ENCODE peak calls at places on chromosomes 16 and 17, in five cellular contexts. S is CD8-positive, alpha-beta T cell; R is right lobe of liver; O is pancreas; G is aorta. H is an unnamed sample.

GRCh38 chr17:32267690-32268205 is 2.1 kb downstream of the RHBDL3 start:
- DNase-seq in S (no peak), G (no peak), R (no peak), O (no peak), H (no peak)

GRCh38 chr16:79848739-79849518 is 248.4 kb upstream of the MAF start:
- DNase-seq in S (no peak), O (no peak), R (no peak), G (no peak), H (no peak)

GRCh38 chr17:76161113-76161512 is 20.1 kb upstream of the FOXJ1 start:
- DNase-seq in O (no peak), R (no peak), G (no peak), S (no peak), H (no peak)

GRCh38 chr16:29909398-29909797 is 9.1 kb downstream of the ASPHD1 start:
- DNase-seq in G (no peak), O (no peak), S (no peak), R (no peak), H (no peak)

GRCh38 chr17:1074886-1075665 is 78.1 kb downstream of the TIMM22 start:
- DNase-seq in G (peak; percentile 23), O (no peak), R (no peak), S (no peak), H (no peak)

GRCh38 chr17:16463341-16464000 is 28.5 kb downstream of the LRRC75A start:
- DNase-seq in R (no peak), G (peak; percentile 67), S (no peak), O (peak; percentile 70), H (no peak)

GRCh38 chr17:68452724-68453290 is 4.5 kb downstream of the WIPI1 start:
- DNase-seq in S (no peak), R (no peak), G (no peak), O (no peak), H (no peak)

GRCh38 chr16:10839271-10839661 is 20.7 kb upstream of the TVP23A start:
- DNase-seq in S (no peak), G (no peak), O (peak; percentile 76), R (no peak), H (no peak)

GRCh38 chr16:46688101-46688656 is 799 bp downstream of the VPS35 start:
- DNase-seq in R (peak; percentile 58), G (peak; percentile 71), O (no peak), S (peak; percentile 29), H (no peak)

GRCh38 chr17:80636356-80637285 is 92.0 kb downstream of the RPTOR start:
- DNase-seq in R (no peak), S (no peak), O (no peak), G (no peak), H (no peak)

GRCh38 chr17:80964231-80964856 is 27.3 kb upstream of the CHMP6 start:
- DNase-seq in O (no peak), R (peak; percentile 42), S (no peak), G (no peak), H (no peak)

GRCh38 chr17:67422887-67423286 is 45.8 kb downstream of the PITPNC1 start:
- DNase-seq in G (no peak), R (no peak), O (no peak), S (no peak), H (no peak)

GRCh38 chr16:50858877-50859627 is 117.2 kb downstream of the CYLD start:
- DNase-seq in R (no peak), O (no peak), S (no peak), G (no peak), H (no peak)

GRCh38 chr16:85202631-85203461 is 90.6 kb upstream of the CIBAR2 start:
- DNase-seq in R (peak; percentile 61), G (peak; percentile 87), S (no peak), O (peak; percentile 79), H (no peak)

GRCh38 chr16:66569827-66570405 is 3.7 kb downstream of the CMTM1 start:
- DNase-seq in G (no peak), R (no peak), O (no peak), S (no peak), H (no peak)

GRCh38 chr17:36675786-36676185 is 74.4 kb downstream of the MRM1 start:
- DNase-seq in R (no peak), S (no peak), G (no peak), O (no peak), H (no peak)

GRCh38 chr16:35181422-35182030 is 1722.1 kb downstream of the TP53TG3F start:
- DNase-seq in R (no peak), G (no peak), O (no peak), S (no peak), H (no peak)

GRCh38 chr16:35184356-35184870 is 1725.0 kb downstream of the TP53TG3F start:
- DNase-seq in R (no peak), S (no peak), O (no peak), G (no peak), H (no peak)

GRCh38 chr16:35182043-35182677 is 1722.7 kb downstream of the TP53TG3F start:
- DNase-seq in R (no peak), O (no peak), S (no peak), G (no peak), H (no peak)

GRCh38 chr16:35182943-35183550 is 1723.6 kb downstream of the TP53TG3F start:
- DNase-seq in O (no peak), S (no peak), R (no peak), G (no peak), H (no peak)

DNA sequence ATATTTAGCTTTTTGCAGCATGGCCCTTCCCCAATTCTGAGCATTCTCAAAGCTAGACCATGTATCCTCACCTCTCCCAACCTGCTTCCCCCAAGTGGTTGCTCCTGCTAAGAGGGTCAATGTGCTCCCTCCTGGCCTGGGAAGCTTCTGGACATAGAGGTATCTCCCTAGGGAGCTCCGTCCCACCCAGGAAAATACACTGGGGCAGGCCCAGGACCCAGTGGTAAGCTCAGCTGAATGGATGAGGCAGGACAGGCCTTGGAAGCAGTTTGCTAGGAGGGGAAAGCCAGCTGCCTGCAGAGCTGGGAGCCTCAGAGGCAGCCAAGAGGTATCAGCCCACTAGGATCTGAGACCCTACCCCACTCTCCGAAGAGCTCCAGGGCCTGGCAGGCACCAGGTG is 1721.6 kb downstream of the TP53TG3F start:
- DNase-seq in R (no peak), S (no peak), G (no peak), O (no peak), H (no peak)
- H3K9me3 ChIP-seq in R (no peaks in the 10 kb centered on the region), S (no peaks in the 10 kb centered on the region), G (no peaks in the 10 kb centered on the region), O (no peaks in the 10 kb centered on the region), H (no peaks in the 10 kb centered on the region)

DNA sequence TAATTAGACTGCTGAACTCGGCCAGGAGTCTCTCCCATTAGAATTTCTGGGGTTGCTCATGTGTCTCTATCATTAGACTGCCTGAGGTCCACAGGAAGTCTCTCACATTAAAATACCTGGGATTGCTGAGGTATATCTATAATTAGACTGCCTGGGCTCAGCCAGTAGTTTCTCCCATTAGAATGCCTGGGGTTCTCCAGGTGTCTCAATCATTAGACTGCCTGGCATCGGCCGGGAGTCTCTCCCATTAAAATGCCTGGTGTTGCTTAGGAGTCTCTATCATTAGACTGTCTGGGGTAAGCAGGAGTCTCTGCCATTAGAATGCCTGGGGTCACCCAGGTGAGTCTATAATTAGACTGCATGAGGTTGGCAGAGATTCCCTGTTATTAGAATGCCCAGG is 2233.4 kb downstream of the TP53TG3F start:
- DNase-seq in G (no peak), S (no peak), O (no peak), R (no peak), H (no peak)
- H3K9me3 ChIP-seq in G (peaks cover 3% of the 10 kb centered on the region), S (no peaks in the 10 kb centered on the region), O (no peaks in the 10 kb centered on the region), R (no peaks in the 10 kb centered on the region), H (peaks cover 3% of the 10 kb centered on the region)

GRCh38 chr17:78790552-78790951 is 8.5 kb upstream of the CYTH1 start:
- DNase-seq in O (no peak), R (no peak), S (no peak), G (peak; percentile 36), H (no peak)
- H3K9me3 ChIP-seq in O (no peaks in the 10 kb centered on the region), R (no peaks in the 10 kb centered on the region), S (no peaks in the 10 kb centered on the region), G (no peaks in the 10 kb centered on the region), H (no peaks in the 10 kb centered on the region)

GRCh38 chr16:3388325-3388724 is 12.5 kb downstream of the ZSCAN32 start:
- DNase-seq in R (no peak), S (no peak), G (no peak), O (no peak), H (no peak)
- H3K9me3 ChIP-seq in R (no peaks in the 10 kb centered on the region), S (peaks cover 40% of the 10 kb centered on the region), G (peaks cover 37% of the 10 kb centered on the region), O (peaks cover 4% of the 10 kb centered on the region), H (peaks cover 43% of the 10 kb centered on the region)

GRCh38 chr16:31916056-31916488 is 42.5 kb downstream of the ZNF267 start:
- DNase-seq in R (no peak), O (no peak), S (no peak), G (no peak), H (no peak)
- H3K9me3 ChIP-seq in R (no peaks in the 10 kb centered on the region), O (peaks cover 41% of the 10 kb centered on the region), S (peaks cover 76% of the 10 kb centered on the region), G (peaks cover 22% of the 10 kb centered on the region), H (peaks cover 91% of the 10 kb centered on the region)

GRCh38 chr17:73783382-73783766 is 139.1 kb upstream of the SDK2 start:
- DNase-seq in S (no peak), O (no peak), G (no peak), R (no peak), H (no peak)
- H3K9me3 ChIP-seq in S (no peaks in the 10 kb centered on the region), O (no peaks in the 10 kb centered on the region), G (no peaks in the 10 kb centered on the region), R (no peaks in the 10 kb centered on the region), H (no peaks in the 10 kb centered on the region)

DNA sequence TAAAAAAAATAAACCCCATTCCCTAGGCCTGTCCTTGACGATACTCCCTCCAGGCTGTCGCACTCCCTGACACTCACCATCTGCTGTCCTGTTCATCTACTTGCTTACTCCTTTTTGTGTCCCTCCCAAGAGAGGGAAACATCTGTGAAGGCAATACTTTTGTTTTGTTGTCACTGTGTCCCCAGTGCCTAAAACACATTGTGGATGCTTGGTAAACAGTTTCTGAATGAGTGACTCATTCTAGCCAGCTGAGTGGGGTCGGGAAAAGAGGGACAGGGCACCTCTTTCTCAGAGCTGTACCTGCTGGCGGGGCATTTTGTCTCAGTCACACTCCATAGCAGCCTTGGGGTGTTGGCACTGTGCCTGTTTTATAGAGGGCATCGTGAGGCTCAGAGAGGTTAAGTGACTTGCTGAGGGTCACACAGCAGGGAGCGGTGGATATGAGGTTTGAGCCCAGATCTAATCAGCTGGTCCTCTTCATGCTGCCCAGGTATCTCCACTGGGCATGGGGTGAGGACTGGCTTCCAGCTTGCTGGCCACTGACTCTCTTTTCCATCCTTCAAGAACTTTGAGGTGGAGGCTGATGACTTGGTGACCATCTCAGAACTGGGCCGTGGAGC is 15.6 kb downstream of the MAP2K3 start:
- DNase-seq in S (no peak), G (no peak), O (no peak), R (no peak), H (no peak)
- H3K9me3 ChIP-seq in S (no peaks in the 10 kb centered on the region), G (no peaks in the 10 kb centered on the region), O (no peaks in the 10 kb centered on the region), R (no peaks in the 10 kb centered on the region), H (no peaks in the 10 kb centered on the region)

GRCh38 chr16:69069504-69069903 is 35.9 kb upstream of the HAS3 start:
- DNase-seq in O (no peak), G (no peak), S (no peak), R (no peak), H (no peak)

GRCh38 chr16:69071036-69071435 is 34.4 kb upstream of the HAS3 start:
- DNase-seq in S (no peak), O (no peak), R (no peak), G (no peak), H (no peak)

GRCh38 chr16:69072640-69072974 is 32.8 kb upstream of the HAS3 start:
- DNase-seq in G (no peak), O (no peak), R (no peak), S (no peak), H (no peak)

GRCh38 chr16:69077251-69077650 is 28.2 kb upstream of the HAS3 start:
- DNase-seq in O (no peak), G (no peak), S (no peak), R (no peak), H (no peak)

GRCh38 chr16:69073181-69073669 is 32.2 kb upstream of the HAS3 start:
- DNase-seq in G (no peak), S (no peak), R (no peak), O (peak; percentile 18), H (no peak)
- H3K9me3 ChIP-seq in G (no peaks in the 10 kb centered on the region), S (no peaks in the 10 kb centered on the region), R (no peaks in the 10 kb centered on the region), O (no peaks in the 10 kb centered on the region), H (no peaks in the 10 kb centered on the region)

GRCh38 chr17:19417611-19418010 is 6.6 kb downstream of the RNF112 start:
- DNase-seq in O (no peak), G (no peak), S (no peak), R (no peak), H (no peak)
- H3K9me3 ChIP-seq in O (no peaks in the 10 kb centered on the region), G (no peaks in the 10 kb centered on the region), S (no peaks in the 10 kb centered on the region), R (no peaks in the 10 kb centered on the region), H (no peaks in the 10 kb centered on the region)

H was measured in T-helper 17 cell.